ENCODE peak calls at places on chromosome 11, in five cellular contexts. D is CD8-positive, alpha-beta memory T cell; A is stomach; G is uterus; K is Peyer's patch. V is an unnamed sample. For H3K9me3, the result is how much of the 10 kb centered on the place peaks cover.

GRCh38 chr11:119320593-119321524 is 3.9 kb upstream of the MCAM start:
- DNase-seq in A (peak), D (no peak), G (peak), K (peak), V (no peak)

GRCh38 chr11:64372802-64373597 is 14.0 kb downstream of the RPS6KA4 start:
- DNase-seq in K (no peak), A (no peak), D (no peak), G (no peak), V (no peak)

GRCh38 chr11:69943066-69943465 is 123.8 kb upstream of the FGF3 start:
- DNase-seq in D (peak), A (peak), K (no peak), G (no peak), V (no peak)

GRCh38 chr11:76151561-76152085 is 54.7 kb downstream of the WNT11 start:
- DNase-seq in K (peak), A (no peak), D (no peak), G (no peak), V (no peak)

GRCh38 chr11:96085349-96085910 is 161.5 kb upstream of the MTMR2 start:
- DNase-seq in G (no peak), K (no peak), D (no peak), A (no peak), V (no peak)

GRCh38 chr11:126464796-126465195 is 109.3 kb downstream of the ST3GAL4 start:
- DNase-seq in A (no peak), G (no peak), D (no peak), K (no peak), V (no peak)

GRCh38 chr11:64358907-64359711 is at the start of gene RPS6KA4:
- DNase-seq in K (peak), G (peak), D (peak), A (peak), V (peak)

GRCh38 chr11:116415095-116415494 is 357.7 kb downstream of the BUD13 start:
- DNase-seq in A (no peak), G (no peak), K (no peak), D (no peak), V (no peak)

GRCh38 chr11:23846902-23847422 is 649.9 kb upstream of the LUZP2 start:
- DNase-seq in D (no peak), A (no peak), G (no peak), K (no peak), V (no peak)

GRCh38 chr11:2178906-2179494 is 7.4 kb upstream of the TH start:
- DNase-seq in K (no peak), A (no peak), D (no peak), G (no peak), V (no peak)

GRCh38 chr11:46277623-46278386 is at the start of gene CREB3L1:
- DNase-seq in D (no peak), A (peak), K (peak), G (no peak), V (no peak)

GRCh38 chr11:126214446-126215240 is 3.1 kb downstream of the FAM118B start:
- DNase-seq in G (no peak), A (peak), D (no peak), K (peak), V (no peak)

GRCh38 chr11:108617055-108617454 is 23.5 kb upstream of the EXPH5 start:
- DNase-seq in K (no peak), G (no peak), D (no peak), A (no peak), V (no peak)

GRCh38 chr11:35215945-35216344 is 77.0 kb downstream of the CD44 start:
- DNase-seq in K (no peak), A (no peak), G (no peak), D (no peak), V (no peak)

GRCh38 chr11:69744435-69744834 is 30.7 kb downstream of the FGF4 start:
- DNase-seq in G (no peak), K (no peak), D (no peak), A (no peak), V (no peak)

GRCh38 chr11:37512156-37512780 is 914.2 kb upstream of the RAG2 start:
- DNase-seq in A (no peak), K (no peak), D (no peak), G (no peak), V (no peak)

GRCh38 chr11:87804176-87804575 is 371.1 kb downstream of the RAB38 start:
- DNase-seq in G (no peak), A (no peak), K (no peak), D (no peak), V (no peak)

GRCh38 chr11:112300094-112300786 is 39.6 kb upstream of the PLET1 start:
- DNase-seq in K (no peak), G (no peak), D (no peak), A (no peak), V (no peak)

GRCh38 chr11:47788181-47788580 is 21.0 kb upstream of the FNBP4 start:
- DNase-seq in D (no peak), K (no peak), G (no peak), A (no peak), V (no peak)

GRCh38 chr11:37657645-37658044 is 1059.6 kb upstream of the RAG2 start:
- DNase-seq in G (no peak), A (no peak), D (no peak), K (no peak), V (no peak)

GRCh38 chr11:3356858-3357257 is 22.1 kb downstream of the ZNF195 start:
- DNase-seq in A (no peak), K (no peak), G (no peak), D (no peak), V (no peak)
- H3K9me3 ChIP-seq in A (half or more), K (under half), G (under half), D (half or more), V (under half)

DNA sequence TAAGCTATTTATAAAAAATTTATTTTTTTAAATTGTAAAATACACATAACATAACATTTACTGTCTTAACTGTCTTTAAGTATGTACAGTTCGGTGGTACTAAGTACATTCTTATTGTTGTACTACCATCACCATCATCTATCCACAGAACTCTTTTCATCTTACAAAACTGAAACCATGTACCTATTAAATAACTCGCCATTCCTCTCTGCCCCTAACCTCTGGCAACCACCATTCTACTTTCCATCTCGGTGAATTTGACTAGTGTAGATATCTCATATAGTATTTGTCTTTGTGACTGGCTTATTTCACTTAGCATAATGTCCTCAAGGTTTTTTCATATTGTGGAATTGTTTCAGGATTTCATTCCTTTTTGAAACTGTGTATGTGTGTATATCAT is 22.6 kb downstream of the USP47 start:
- DNase-seq in A (no peak), G (no peak), K (no peak), D (no peak), V (no peak)
- H3K9me3 ChIP-seq in A (under half), G (under half), K (under half), D (under half), V (under half)

DNA sequence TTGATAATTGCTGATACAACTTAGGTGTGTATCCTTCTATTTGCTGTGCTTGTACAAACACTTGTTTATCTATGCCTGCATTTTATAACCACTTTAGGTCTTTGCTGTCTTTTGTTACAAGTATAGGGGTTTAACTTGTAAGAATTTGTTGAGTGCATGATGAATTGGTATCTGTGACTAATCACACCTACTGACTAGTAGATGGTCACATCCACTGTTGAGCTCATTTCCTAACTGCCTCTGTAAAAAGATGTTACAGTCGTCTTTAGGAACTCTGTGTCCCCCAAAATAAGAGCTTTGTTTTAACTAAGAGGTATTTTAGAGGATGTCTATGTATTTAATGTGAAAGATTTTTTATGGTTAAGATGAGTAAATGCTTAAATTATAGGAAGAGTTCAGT is 60.5 kb downstream of the HIPK3 start:
- DNase-seq in G (no peak), A (no peak), K (no peak), D (no peak), V (no peak)
- H3K9me3 ChIP-seq in G (under half), A (under half), K (under half), D (under half), V (under half)

GRCh38 chr11:74871037-74871436 is 77.9 kb downstream of the XRRA1 start:
- DNase-seq in K (no peak), A (no peak), D (no peak), G (no peak), V (no peak)
- H3K9me3 ChIP-seq in K (under half), A (half or more), D (under half), G (under half), V (under half)

V was measured in T-helper 17 cell.